ENCODE peak calls at places on chromosomes 5 and 9, in five cellular contexts. S, P, N, U and H are unnamed samples.

GRCh38 chr5:95591490-95591901 is 28.4 kb upstream of the GPR150 start:
- DNase-seq in S (peak; percentile 91), P (no peak), N (no peak), U (no peak), H (no peak)

GRCh38 chr5:168578506-168579205 is 512 bp downstream of the PANK3 start:
- DNase-seq in S (no peak), P (no peak), N (no peak), U (no peak), H (peak; percentile 79)

GRCh38 chr5:79227484-79227995 is 8.4 kb upstream of the JMY start:
- DNase-seq in S (no peak), P (no peak), N (no peak), U (no peak), H (no peak)

GRCh38 chr9:120579139-120579749 is 723 bp downstream of the CDK5RAP2 start:
- DNase-seq in S (no peak), P (no peak), N (no peak), U (no peak), H (peak; percentile 65)

GRCh38 chr9:81686614-81687520 is 2.5 kb downstream of the TLE1 start:
- DNase-seq in S (peak; percentile 87), P (peak; percentile 87), N (no peak), U (peak; percentile 82), H (peak; percentile 94)

GRCh38 chr5:6342689-6343315 is 35.5 kb downstream of the MED10 start:
- DNase-seq in S (no peak), P (no peak), N (no peak), U (no peak), H (no peak)

GRCh38 chr5:157924490-157924889 is 65.5 kb upstream of the CLINT1 start:
- DNase-seq in S (no peak), P (no peak), N (no peak), U (no peak), H (no peak)

GRCh38 chr5:55601209-55601618 is 66.5 kb upstream of the PLPP1 start:
- DNase-seq in S (peak; percentile 61), P (no peak), N (no peak), U (peak; percentile 15), H (peak; percentile 12)

GRCh38 chr5:137078171-137078665 is 420.9 kb downstream of the SPOCK1 start:
- DNase-seq in S (peak; percentile 13), P (peak; percentile 36), N (no peak), U (no peak), H (peak; percentile 66)

GRCh38 chr9:76466299-76466605 is 7.3 kb downstream of the GCNT1 start:
- DNase-seq in S (no peak), P (no peak), N (no peak), U (no peak), H (no peak)

GRCh38 chr5:94618029-94618492 is 343 bp downstream of the KIAA0825 start:
- DNase-seq in S (peak; percentile 57), P (peak; percentile 67), N (no peak), U (no peak), H (peak; percentile 89)

GRCh38 chr5:158737536-158738027 is 362.1 kb downstream of the EBF1 start:
- DNase-seq in S (no peak), P (peak; percentile 44), N (no peak), U (peak; percentile 39), H (peak; percentile 50)

GRCh38 chr5:155027993-155028629 is 14.6 kb downstream of the KIF4B start:
- DNase-seq in S (no peak), P (no peak), N (no peak), U (no peak), H (peak; percentile 70)

GRCh38 chr9:69937358-69937757 is 106.3 kb upstream of the MAMDC2 start:
- DNase-seq in S (peak; percentile 47), P (no peak), N (no peak), U (no peak), H (no peak)

GRCh38 chr5:77785229-77785628 is 9.1 kb upstream of the TBCA start:
- DNase-seq in S (no peak), P (no peak), N (no peak), U (no peak), H (no peak)

GRCh38 chr9:28207657-28208056 is 634.4 kb upstream of the C9orf72 start:
- DNase-seq in S (no peak), P (no peak), N (no peak), U (no peak), H (no peak)

GRCh38 chr9:5263568-5264218 is 32.5 kb downstream of the INSL4 start:
- DNase-seq in S (no peak), P (no peak), N (no peak), U (no peak), H (peak; percentile 73)

GRCh38 chr5:57335092-57335491 is 147.5 kb downstream of the ACTBL2 start:
- DNase-seq in S (peak; percentile 90), P (no peak), N (no peak), U (no peak), H (no peak)

GRCh38 chr9:91163773-91164471 is 197.8 kb downstream of the AUH start:
- DNase-seq in S (no peak), P (no peak), N (no peak), U (no peak), H (no peak)

GRCh38 chr5:34687269-34688011 is 31.3 kb downstream of the RAI14 start:
- DNase-seq in S (peak; percentile 90), P (no peak), N (no peak), U (no peak), H (no peak)

GRCh38 chr9:71223953-71224538 is 102.6 kb upstream of the TRPM3 start:
- DNase-seq in S (no peak), P (peak; percentile 36), N (no peak), U (no peak), H (peak; percentile 99)

GRCh38 chr5:65157906-65158603 is 323.7 kb downstream of the ADAMTS6 start:
- DNase-seq in S (no peak), P (no peak), N (no peak), U (no peak), H (peak; percentile 33)

GRCh38 chr9:106039151-106039935 is 345.0 kb downstream of the TMEM38B start:
- DNase-seq in S (no peak), P (no peak), N (no peak), U (no peak), H (peak; percentile 13)

GRCh38 chr5:170159101-170159698 is 53.5 kb downstream of the FOXI1 start:
- DNase-seq in S (peak; percentile 54), P (no peak), N (no peak), U (no peak), H (no peak)

GRCh38 chr5:74575741-74576538 is 64.6 kb downstream of the ENC1 start:
- DNase-seq in S (peak; percentile 85), P (no peak), N (no peak), U (no peak), H (no peak)

GRCh38 chr5:151063590-151063989 is 17.2 kb downstream of the TNIP1 start:
- DNase-seq in S (no peak), P (no peak), N (no peak), U (no peak), H (no peak)

GRCh38 chr5:118590806-118591205 is 397.5 kb downstream of the DTWD2 start:
- DNase-seq in S (no peak), P (no peak), N (no peak), U (no peak), H (no peak)

GRCh38 chr9:35907732-35908483 is 1.4 kb upstream of the SPAAR start:
- DNase-seq in S (peak; percentile 88), P (peak; percentile 77), N (peak; percentile 49), U (peak; percentile 50), H (peak; percentile 96)
- H2BK15ac ChIP-seq in S (peak overlapping the region; percentile 79), P (no peak overlapping the region), N (peak overlapping the region; percentile 75), U (peak overlapping the region; percentile 22), H (no peak overlapping the region)

GRCh38 chr5:112975721-112976431 is 722 bp upstream of the DCP2 start:
- DNase-seq in S (no peak), P (no peak), N (no peak), U (no peak), H (no peak)

GRCh38 chr5:112977440-112977861 is 853 bp downstream of the DCP2 start:
- DNase-seq in S (no peak), P (no peak), N (no peak), U (no peak), H (no peak)

GRCh38 chr5:112974901-112975300 is 1.7 kb upstream of the DCP2 start:
- DNase-seq in S (no peak), P (no peak), N (no peak), U (no peak), H (no peak)

GRCh38 chr5:112978836-112979235 is 2.2 kb downstream of the DCP2 start:
- DNase-seq in S (no peak), P (no peak), N (no peak), U (no peak), H (peak; percentile 46)

GRCh38 chr5:112976432-112977309 is at the start of gene DCP2:
- DNase-seq in S (peak; percentile 100), P (peak; percentile 98), N (peak; percentile 96), U (peak; percentile 97), H (peak; percentile 100)
- H2BK15ac ChIP-seq in S (peak within 1 kb of the TSS; percentile 76), P (no peak within 1 kb of the TSS), N (peak within 1 kb of the TSS; percentile 37), U (no peak within 1 kb of the TSS), H (no peak within 1 kb of the TSS)

GRCh38 chr5:109041319-109041718 is 293.6 kb downstream of the FER start:
- DNase-seq in S (no peak), P (no peak), N (no peak), U (no peak), H (no peak)
- H2BK15ac ChIP-seq in S (no peak overlapping the region), P (no peak overlapping the region), N (no peak overlapping the region), U (no peak overlapping the region), H (no peak overlapping the region)

DNA sequence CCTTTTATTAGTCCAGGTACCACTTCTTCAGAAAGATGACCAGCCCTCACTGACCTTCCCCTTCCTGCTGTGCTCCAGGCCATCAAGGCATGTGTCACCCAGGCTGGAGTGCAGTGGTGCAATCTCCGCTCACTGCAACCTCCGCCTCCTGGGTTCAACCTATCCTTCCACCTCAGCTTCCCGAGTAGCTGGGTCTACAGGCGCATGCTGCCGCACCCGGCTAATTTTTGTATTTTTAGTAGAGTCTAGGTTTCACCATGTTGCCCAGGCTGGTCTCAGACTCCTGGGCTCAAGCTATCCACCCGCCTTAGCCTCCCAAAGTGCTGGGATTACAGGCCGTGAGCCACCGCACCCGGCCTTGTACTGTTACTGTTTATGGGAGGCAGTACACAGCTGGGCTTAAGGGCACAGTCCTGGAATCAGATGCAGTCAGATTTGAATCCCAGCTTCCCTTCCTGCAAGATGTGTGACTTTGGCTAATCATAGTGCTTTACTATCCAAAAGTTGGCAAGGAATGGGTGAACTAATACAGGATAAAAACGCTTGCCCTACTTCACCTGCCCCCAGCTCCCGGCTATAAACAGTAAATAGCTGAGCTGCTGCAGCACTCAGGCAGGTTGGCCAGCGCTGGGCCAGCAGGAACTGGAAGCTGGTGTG is 483 bp upstream of the EIF4EBP3 start:
- DNase-seq in S (no peak), P (no peak), N (no peak), U (no peak), H (no peak)
- H2BK15ac ChIP-seq in S (no peak overlapping the region), P (no peak overlapping the region), N (no peak overlapping the region), U (no peak overlapping the region), H (no peak overlapping the region)